ENCODE peak calls at places on chromosomes 7 and 10, in four cellular contexts. One of them, this sample, is unnamed.
A peak's percentile ranks its signal among the peaks of the same experiment; 100 is the strongest.

GRCh38 chr7:35004531-35005096 is 32.7 kb downstream of the DPY19L1 start:
- DNase-seq in heart right ventricle: no peak
- DNase-seq in bronchial epithelial cell: peak; percentile 22
- DNase-seq in brain microvascular endothelial cell: peak; percentile 36
- DNase-seq in this sample: no peak

GRCh38 chr10:87585565-87586514 is 73.8 kb upstream of the PAPSS2 start:
- DNase-seq in heart right ventricle: no peak
- DNase-seq in bronchial epithelial cell: peak; percentile 92
- DNase-seq in brain microvascular endothelial cell: peak; percentile 36
- DNase-seq in this sample: peak; percentile 55

GRCh38 chr7:76296743-76297740 is 5.4 kb upstream of the HSPB1 start:
- DNase-seq in heart right ventricle: no peak
- DNase-seq in bronchial epithelial cell: peak; percentile 99
- DNase-seq in brain microvascular endothelial cell: peak; percentile 82
- DNase-seq in this sample: peak; percentile 90

GRCh38 chr10:69362471-69362954 is 54.2 kb downstream of the TACR2 start:
- DNase-seq in heart right ventricle: peak; percentile 83
- DNase-seq in bronchial epithelial cell: peak; percentile 80
- DNase-seq in brain microvascular endothelial cell: peak; percentile 67
- DNase-seq in this sample: no peak

GRCh38 chr10:37712489-37713131 is 144.8 kb downstream of the ZNF248 start:
- DNase-seq in heart right ventricle: no peak
- DNase-seq in bronchial epithelial cell: no peak
- DNase-seq in brain microvascular endothelial cell: no peak
- DNase-seq in this sample: no peak

GRCh38 chr7:30563326-30563942 is 31.2 kb upstream of the GARS1 start:
- DNase-seq in heart right ventricle: no peak
- DNase-seq in bronchial epithelial cell: peak; percentile 75
- DNase-seq in brain microvascular endothelial cell: peak; percentile 37
- DNase-seq in this sample: no peak

GRCh38 chr10:130364631-130365030 is 228.4 kb downstream of the GLRX3 start:
- DNase-seq in heart right ventricle: no peak
- DNase-seq in bronchial epithelial cell: no peak
- DNase-seq in brain microvascular endothelial cell: no peak
- DNase-seq in this sample: no peak

GRCh38 chr7:94909023-94909466 is 1.7 kb downstream of the PPP1R9A start:
- DNase-seq in heart right ventricle: no peak
- DNase-seq in bronchial epithelial cell: no peak
- DNase-seq in brain microvascular endothelial cell: no peak
- DNase-seq in this sample: no peak

GRCh38 chr7:157000047-157000726 is 10.3 kb downstream of the MNX1 start:
- DNase-seq in heart right ventricle: no peak
- DNase-seq in bronchial epithelial cell: no peak
- DNase-seq in brain microvascular endothelial cell: no peak
- DNase-seq in this sample: peak; percentile 65

GRCh38 chr10:83089335-83089734 is 1050.0 kb upstream of the GHITM start:
- DNase-seq in heart right ventricle: no peak
- DNase-seq in bronchial epithelial cell: no peak
- DNase-seq in brain microvascular endothelial cell: no peak
- DNase-seq in this sample: no peak

GRCh38 chr10:44956717-44957706 is 2.6 kb upstream of the RASSF4 start:
- DNase-seq in heart right ventricle: peak; percentile 3
- DNase-seq in bronchial epithelial cell: no peak
- DNase-seq in brain microvascular endothelial cell: no peak
- DNase-seq in this sample: no peak

GRCh38 chr7:134943785-134944400 is 42.4 kb upstream of the AGBL3 start:
- DNase-seq in heart right ventricle: no peak
- DNase-seq in bronchial epithelial cell: peak; percentile 37
- DNase-seq in brain microvascular endothelial cell: no peak
- DNase-seq in this sample: no peak

GRCh38 chr7:360454-361100 is 70.6 kb downstream of the FOXL3 start:
- DNase-seq in heart right ventricle: no peak
- DNase-seq in bronchial epithelial cell: no peak
- DNase-seq in brain microvascular endothelial cell: no peak
- DNase-seq in this sample: no peak

GRCh38 chr10:71392791-71393781 is 3.6 kb upstream of the CDH23 start:
- DNase-seq in heart right ventricle: no peak
- DNase-seq in bronchial epithelial cell: no peak
- DNase-seq in brain microvascular endothelial cell: no peak
- DNase-seq in this sample: no peak

GRCh38 chr7:87598234-87599009 is 2.3 kb downstream of the ABCB1 start:
- DNase-seq in heart right ventricle: no peak
- DNase-seq in bronchial epithelial cell: no peak
- DNase-seq in brain microvascular endothelial cell: no peak
- DNase-seq in this sample: no peak

GRCh38 chr7:100475549-100475948 is 3.5 kb downstream of the TSC22D4 start:
- DNase-seq in heart right ventricle: peak; percentile 65
- DNase-seq in bronchial epithelial cell: no peak
- DNase-seq in brain microvascular endothelial cell: no peak
- DNase-seq in this sample: no peak

GRCh38 chr7:55427800-55428199 is 62.7 kb downstream of the LANCL2 start:
- DNase-seq in heart right ventricle: no peak
- DNase-seq in bronchial epithelial cell: no peak
- DNase-seq in brain microvascular endothelial cell: no peak
- DNase-seq in this sample: no peak

GRCh38 chr7:75876126-75876881 is 2.5 kb upstream of the RHBDD2 start:
- DNase-seq in heart right ventricle: no peak
- DNase-seq in bronchial epithelial cell: peak; percentile 40
- DNase-seq in brain microvascular endothelial cell: no peak
- DNase-seq in this sample: no peak

GRCh38 chr7:145986248-145986874 is 130.2 kb upstream of the CNTNAP2 start:
- DNase-seq in heart right ventricle: no peak
- DNase-seq in bronchial epithelial cell: no peak
- DNase-seq in brain microvascular endothelial cell: peak; percentile 7
- DNase-seq in this sample: no peak

GRCh38 chr7:98315318-98315993 is 34.0 kb downstream of the BRI3 start:
- DNase-seq in heart right ventricle: no peak
- DNase-seq in bronchial epithelial cell: no peak
- DNase-seq in brain microvascular endothelial cell: no peak
- DNase-seq in this sample: no peak

GRCh38 chr10:86349474-86349873 is 17.1 kb downstream of the GRID1 start:
- DNase-seq in heart right ventricle: no peak
- DNase-seq in bronchial epithelial cell: no peak
- DNase-seq in brain microvascular endothelial cell: no peak
- DNase-seq in this sample: no peak

GRCh38 chr10:101566333-101567164 is 21.5 kb downstream of the POLL start:
- DNase-seq in heart right ventricle: no peak
- DNase-seq in bronchial epithelial cell: no peak
- DNase-seq in brain microvascular endothelial cell: no peak
- DNase-seq in this sample: no peak
- H3K27me3 ChIP-seq in heart right ventricle: peaks cover 59% of the 10 kb centered on the region
- H3K27me3 ChIP-seq in bronchial epithelial cell: peaks cover 23% of the 10 kb centered on the region
- H3K27me3 ChIP-seq in brain microvascular endothelial cell: no peaks in the 10 kb centered on the region
- H3K27me3 ChIP-seq in this sample: no peaks in the 10 kb centered on the region

GRCh38 chr7:109579876-109580275 is 1010.2 kb downstream of the DNAJB9 start:
- DNase-seq in heart right ventricle: no peak
- DNase-seq in bronchial epithelial cell: no peak
- DNase-seq in brain microvascular endothelial cell: no peak
- DNase-seq in this sample: no peak
- TF ChIP-seq CTCF in heart right ventricle: no peak
- TF ChIP-seq CTCF in bronchial epithelial cell: no peak
- TF ChIP-seq CTCF in brain microvascular endothelial cell: no peak
- TF ChIP-seq CTCF in this sample: no peak

DNA sequence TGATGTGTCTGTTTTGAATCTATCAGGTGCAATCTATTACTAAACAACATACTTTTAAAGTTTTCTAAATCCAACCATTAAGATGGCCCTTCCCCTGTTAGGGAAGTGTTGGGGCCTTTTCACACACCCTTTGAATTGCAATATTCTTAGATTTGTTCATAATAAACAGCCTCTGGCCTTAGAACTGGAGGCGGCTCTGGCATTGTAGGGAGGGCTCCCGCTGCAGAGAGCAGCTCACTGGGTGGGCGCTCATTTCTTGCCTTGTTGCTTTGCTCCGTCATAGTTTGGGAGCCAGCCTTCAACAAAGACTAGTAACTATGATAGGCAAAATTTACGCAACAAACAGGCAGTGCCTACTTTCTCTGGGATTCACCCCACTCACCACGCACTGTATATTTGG is 4.2 kb upstream of the HOXA10 start:
- DNase-seq in heart right ventricle: no peak
- DNase-seq in bronchial epithelial cell: no peak
- DNase-seq in brain microvascular endothelial cell: no peak
- DNase-seq in this sample: peak; percentile 40
- H3K27me3 ChIP-seq in heart right ventricle: peaks cover 100% of the 10 kb centered on the region
- H3K27me3 ChIP-seq in bronchial epithelial cell: peaks cover 64% of the 10 kb centered on the region
- H3K27me3 ChIP-seq in brain microvascular endothelial cell: peaks cover 93% of the 10 kb centered on the region
- H3K27me3 ChIP-seq in this sample: no peaks in the 10 kb centered on the region

GRCh38 chr7:41621953-41622831 is 80.7 kb downstream of the INHBA start:
- DNase-seq in heart right ventricle: no peak
- DNase-seq in bronchial epithelial cell: peak; percentile 62
- DNase-seq in brain microvascular endothelial cell: no peak
- DNase-seq in this sample: no peak
- TF ChIP-seq CTCF in heart right ventricle: no peak
- TF ChIP-seq CTCF in bronchial epithelial cell: no peak
- TF ChIP-seq CTCF in brain microvascular endothelial cell: no peak
- TF ChIP-seq CTCF in this sample: no peak

GRCh38 chr10:131732631-131733127 is 168.1 kb upstream of the PPP2R2D start:
- DNase-seq in heart right ventricle: no peak
- DNase-seq in bronchial epithelial cell: peak; percentile 42
- DNase-seq in brain microvascular endothelial cell: no peak
- DNase-seq in this sample: no peak
- H3K27me3 ChIP-seq in heart right ventricle: peaks cover under 1% of the 10 kb centered on the region
- H3K27me3 ChIP-seq in bronchial epithelial cell: no peaks in the 10 kb centered on the region
- H3K27me3 ChIP-seq in brain microvascular endothelial cell: no peaks in the 10 kb centered on the region
- H3K27me3 ChIP-seq in this sample: no peaks in the 10 kb centered on the region

DNA sequence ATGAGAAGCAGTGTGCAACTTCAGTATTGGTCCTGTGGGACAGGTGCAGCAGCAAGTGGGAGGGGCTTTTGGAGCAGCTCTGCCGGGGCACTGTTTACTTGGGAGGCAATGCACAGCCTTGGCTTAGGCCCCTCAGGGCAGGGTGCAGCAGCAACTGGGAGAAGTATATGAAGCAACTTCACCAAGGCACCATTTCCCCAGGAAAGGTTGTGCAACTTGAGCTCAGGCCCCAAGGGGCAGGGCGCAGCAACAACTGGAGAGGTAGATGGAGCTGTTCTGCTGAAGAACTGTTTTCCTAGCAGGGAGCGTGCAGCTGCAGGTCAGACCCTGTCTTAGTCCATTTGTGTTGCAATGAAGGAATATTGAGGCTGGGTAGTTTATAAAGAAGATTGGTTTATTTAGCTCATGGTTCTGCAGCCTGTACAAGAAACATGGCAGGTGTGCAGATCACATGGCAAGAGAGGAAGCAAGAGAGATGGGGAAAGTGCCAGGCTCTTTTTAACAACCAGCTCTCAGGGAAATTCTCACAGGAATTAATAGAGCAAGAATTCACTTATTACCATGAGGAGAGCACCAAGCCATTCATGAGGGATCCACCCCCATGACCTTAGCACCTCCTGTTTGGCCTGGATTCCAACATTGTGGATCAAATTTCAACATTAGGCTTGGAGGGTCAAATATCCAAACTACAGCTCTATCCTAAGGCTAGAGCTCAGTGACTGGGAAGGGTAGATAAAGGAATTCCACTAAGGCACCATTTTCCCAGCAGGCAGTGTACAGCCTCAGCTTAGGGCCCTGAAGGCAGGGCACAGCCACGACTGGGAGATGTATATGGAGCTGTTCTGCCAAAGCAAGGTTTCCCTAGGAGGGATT is 10.9 kb downstream of the GPR141 start:
- DNase-seq in heart right ventricle: no peak
- DNase-seq in bronchial epithelial cell: peak; percentile 91
- DNase-seq in brain microvascular endothelial cell: no peak
- DNase-seq in this sample: no peak
- TF ChIP-seq CTCF in heart right ventricle: no peak
- TF ChIP-seq CTCF in bronchial epithelial cell: peak; percentile 53
- TF ChIP-seq CTCF in brain microvascular endothelial cell: no peak
- TF ChIP-seq CTCF in this sample: no peak

GRCh38 chr7:159064816-159065130 is 79.9 kb downstream of the VIPR2 start:
- DNase-seq in heart right ventricle: no peak
- DNase-seq in bronchial epithelial cell: no peak
- DNase-seq in brain microvascular endothelial cell: no peak
- DNase-seq in this sample: no peak

GRCh38 chr7:159062596-159062995 is 82.1 kb downstream of the VIPR2 start:
- DNase-seq in heart right ventricle: no peak
- DNase-seq in bronchial epithelial cell: no peak
- DNase-seq in brain microvascular endothelial cell: no peak
- DNase-seq in this sample: no peak

GRCh38 chr7:159065151-159065550 is 79.5 kb downstream of the VIPR2 start:
- DNase-seq in heart right ventricle: peak; percentile 58
- DNase-seq in bronchial epithelial cell: no peak
- DNase-seq in brain microvascular endothelial cell: no peak
- DNase-seq in this sample: no peak

GRCh38 chr7:159063046-159063840 is 81.4 kb downstream of the VIPR2 start:
- DNase-seq in heart right ventricle: peak; percentile 2
- DNase-seq in bronchial epithelial cell: no peak
- DNase-seq in brain microvascular endothelial cell: no peak
- DNase-seq in this sample: no peak

GRCh38 chr7:159064121-159064815 is 80.4 kb downstream of the VIPR2 start:
- DNase-seq in heart right ventricle: no peak
- DNase-seq in bronchial epithelial cell: no peak
- DNase-seq in brain microvascular endothelial cell: no peak
- DNase-seq in this sample: no peak
- H3K27me3 ChIP-seq in heart right ventricle: no peaks in the 10 kb centered on the region
- H3K27me3 ChIP-seq in bronchial epithelial cell: no peaks in the 10 kb centered on the region
- H3K27me3 ChIP-seq in brain microvascular endothelial cell: no peaks in the 10 kb centered on the region
- H3K27me3 ChIP-seq in this sample: no peaks in the 10 kb centered on the region

GRCh38 chr10:8060704-8061121 is 6.2 kb downstream of the GATA3 start:
- DNase-seq in heart right ventricle: no peak
- DNase-seq in bronchial epithelial cell: no peak
- DNase-seq in brain microvascular endothelial cell: no peak
- DNase-seq in this sample: no peak
- TF ChIP-seq CTCF in heart right ventricle: no peak
- TF ChIP-seq CTCF in bronchial epithelial cell: no peak
- TF ChIP-seq CTCF in brain microvascular endothelial cell: no peak
- TF ChIP-seq CTCF in this sample: no peak

DNA sequence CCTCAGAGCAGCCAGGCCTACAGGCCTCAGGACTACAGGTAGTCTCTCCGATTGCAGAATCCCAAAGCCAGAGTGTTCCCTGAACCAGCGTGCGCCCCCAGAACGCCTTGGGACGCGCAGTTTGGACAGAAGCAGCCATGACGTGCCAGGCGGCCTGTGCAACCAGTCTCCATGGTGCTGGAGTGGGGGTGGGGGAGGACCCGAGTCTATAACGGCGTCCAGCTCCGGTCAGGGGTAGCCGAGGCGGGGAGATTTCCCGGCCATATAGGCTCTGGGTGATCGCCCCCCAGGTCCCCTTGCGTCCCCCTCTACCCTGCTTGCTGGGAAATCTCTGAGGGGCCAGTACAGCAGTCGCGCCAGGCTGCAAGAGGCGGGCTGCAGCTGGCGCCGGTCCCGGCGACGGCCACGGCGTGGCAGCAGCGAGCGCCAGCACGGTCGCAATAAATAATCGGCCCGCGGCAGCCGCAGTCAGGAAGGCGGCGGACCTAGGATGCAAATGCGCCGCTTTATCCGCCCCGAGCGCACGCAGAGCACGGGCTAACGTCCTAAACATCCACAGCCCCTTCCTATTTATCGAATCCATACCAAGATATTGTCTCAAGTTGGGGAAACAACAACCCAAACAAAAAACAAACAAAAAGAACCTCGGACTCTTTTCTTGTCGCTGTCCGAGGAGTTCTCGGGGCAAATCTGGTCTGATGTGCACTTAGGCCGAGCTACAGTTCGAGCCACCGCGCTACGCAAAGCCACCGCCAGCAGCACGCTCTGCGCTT is 1.6 kb downstream of the HOXA3 start:
- DNase-seq in heart right ventricle: no peak
- DNase-seq in bronchial epithelial cell: peak; percentile 20
- DNase-seq in brain microvascular endothelial cell: peak; percentile 16
- DNase-seq in this sample: peak; percentile 90
- H3K27me3 ChIP-seq in heart right ventricle: peaks cover 100% of the 10 kb centered on the region
- H3K27me3 ChIP-seq in bronchial epithelial cell: peaks cover 89% of the 10 kb centered on the region
- H3K27me3 ChIP-seq in brain microvascular endothelial cell: peaks cover 95% of the 10 kb centered on the region
- H3K27me3 ChIP-seq in this sample: no peaks in the 10 kb centered on the region